ENCODE peak calls at places on chromosomes 4 and X, in eight cellular contexts. F is SK-N-SH, S is IMR-90, P is transverse colon, M is colonic mucosa, Y is dorsolateral prefrontal cortex, H is fibroblast of lung, Z is uterus. Q is an unnamed sample.
A peak's percentile ranks its signal among the peaks of the same experiment; 100 is the strongest.

GRCh38 chr4:147076179-147076578 is 130.5 kb upstream of the TTC29 start:
- DNase-seq in F (no peak), S (no peak), P (no peak), M (peak; percentile 20), Y (no peak), H (peak; percentile 19), Z (no peak), Q (no peak)

GRCh38 chr4:129218355-129218754 is 122.4 kb downstream of the C4orf33 start:
- DNase-seq in F (no peak), S (no peak), P (peak; percentile 8), M (peak; percentile 24), Y (no peak), H (peak; percentile 18), Z (no peak), Q (no peak)

GRCh38 chr4:2246384-2247127 is 4.6 kb upstream of the HAUS3 start:
- DNase-seq in F (peak; percentile 21), S (no peak), P (no peak), M (no peak), Y (no peak), H (no peak), Z (no peak), Q (no peak)

GRCh38 chr4:129342820-129343219 is 246.9 kb downstream of the C4orf33 start:
- DNase-seq in F (no peak), S (peak; percentile 67), P (no peak), M (no peak), Y (no peak), H (peak; percentile 90), Z (no peak), Q (no peak)

GRCh38 chr4:169485791-169486742 is 126.3 kb downstream of the NEK1 start:
- DNase-seq in F (peak; percentile 43), S (peak; percentile 71), P (peak; percentile 26), M (peak; percentile 52), Y (no peak), H (peak; percentile 79), Z (peak; percentile 18), Q (peak; percentile 23)

GRCh38 chrX:8748855-8749254 is 16.9 kb upstream of the ANOS1 start:
- DNase-seq in F (peak; percentile 47), S (peak; percentile 43), P (no peak), M (no peak), Y (no peak), H (peak; percentile 54), Z (no peak), Q (no peak)

GRCh38 chrX:40058719-40059118 is 39.0 kb downstream of the BCOR start:
- DNase-seq in F (no peak), S (no peak), P (peak; percentile 48), M (peak; percentile 62), Y (no peak), H (no peak), Z (no peak), Q (no peak)

GRCh38 chr4:85607624-85608023 is 132.7 kb downstream of the ARHGAP24 start:
- DNase-seq in F (no peak), S (no peak), P (peak; percentile 47), M (peak; percentile 70), Y (no peak), H (no peak), Z (no peak), Q (no peak)

GRCh38 chr4:4859010-4859798 is at the start of gene MSX1:
- DNase-seq in F (peak; percentile 91), S (peak; percentile 75), P (peak; percentile 76), M (peak; percentile 85), Y (peak; percentile 73), H (peak; percentile 69), Z (peak; percentile 92), Q (peak; percentile 89)

GRCh38 chr4:186342582-186342981 is 76.6 kb downstream of the F11 start:
- DNase-seq in F (no peak), S (no peak), P (no peak), M (no peak), Y (no peak), H (no peak), Z (no peak), Q (no peak)

GRCh38 chr4:184328022-184328736 is 110.5 kb upstream of the ENPP6 start:
- DNase-seq in F (no peak), S (no peak), P (no peak), M (peak; percentile 12), Y (no peak), H (no peak), Z (no peak), Q (no peak)

GRCh38 chr4:67587156-67587555 is 28.6 kb downstream of the STAP1 start:
- DNase-seq in F (no peak), S (no peak), P (no peak), M (no peak), Y (no peak), H (no peak), Z (no peak), Q (no peak)

GRCh38 chrX:82320554-82320953 is 1118.7 kb downstream of the SH3BGRL start:
- DNase-seq in F (no peak), S (no peak), P (no peak), M (no peak), Y (no peak), H (no peak), Z (no peak), Q (no peak)

GRCh38 chr4:76305033-76305687 is 1.4 kb upstream of the STBD1 start:
- DNase-seq in F (no peak), S (no peak), P (no peak), M (no peak), Y (no peak), H (no peak), Z (no peak), Q (no peak)

GRCh38 chrX:115898382-115899001 is 272.1 kb upstream of the AGTR2 start:
- DNase-seq in F (peak; percentile 37), S (peak; percentile 29), P (peak; percentile 89), M (peak; percentile 79), Y (no peak), H (no peak), Z (peak; percentile 53), Q (no peak)
- TF ChIP-seq CTCF in F (peak; percentile 46), S (peak; percentile 20), P (peak; percentile 6), M (peak; percentile 15), Y (peak; percentile 78), H (no peak), Z (peak; percentile 21), Q (no peak)

DNA sequence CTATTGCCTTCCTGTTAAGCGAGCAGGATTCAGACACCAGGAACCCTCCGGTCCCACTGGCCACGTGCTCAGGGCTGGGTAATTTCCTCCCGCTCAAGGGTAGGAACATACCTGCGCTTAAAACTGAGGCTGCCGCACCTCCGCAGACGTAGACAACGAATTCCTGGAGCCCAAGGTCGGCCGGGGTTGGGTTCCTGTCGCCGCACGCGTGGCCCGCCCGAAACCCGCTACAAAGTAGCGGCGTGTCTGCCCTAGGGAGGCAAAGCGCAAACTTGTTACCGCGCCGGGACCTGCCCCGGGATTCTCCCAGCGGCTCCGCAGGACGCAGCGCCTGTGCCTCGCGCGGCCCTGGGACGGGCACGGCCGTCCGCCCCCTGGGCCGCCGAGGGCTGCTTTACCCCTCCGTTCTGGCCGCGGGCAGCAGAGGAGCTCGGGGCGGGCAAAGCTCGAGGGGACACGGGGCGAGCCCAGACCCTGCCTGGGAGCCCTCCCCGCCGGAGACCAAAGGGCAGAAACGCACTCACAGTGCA is 341 bp downstream of the ERVMER34-1 start:
- DNase-seq in F (no peak), S (no peak), P (peak; percentile 14), M (peak; percentile 19), Y (no peak), H (peak; percentile 8), Z (peak; percentile 19), Q (no peak)
- H3K4me3 ChIP-seq in F (peak overlapping the region; percentile 63), S (peak overlapping the region; percentile 48), P (peak overlapping the region; percentile 37), M (peak overlapping the region; percentile 57), Y (peak overlapping the region; percentile 73), H (peak overlapping the region; percentile 40), Z (peak overlapping the region; percentile 29), Q (peak overlapping the region; percentile 46)

GRCh38 chr4:109657854-109658253 is 45.4 kb downstream of the CASP6 start:
- DNase-seq in F (no peak), S (no peak), P (no peak), M (no peak), Y (no peak), H (no peak), Z (no peak), Q (no peak)
- H3K27ac ChIP-seq in F (no peak overlapping the region), S (no peak overlapping the region), P (no peak overlapping the region), M (no peak overlapping the region), Y (no peak overlapping the region), H (no peak overlapping the region), Z (no peak overlapping the region), Q (no peak overlapping the region)

DNA sequence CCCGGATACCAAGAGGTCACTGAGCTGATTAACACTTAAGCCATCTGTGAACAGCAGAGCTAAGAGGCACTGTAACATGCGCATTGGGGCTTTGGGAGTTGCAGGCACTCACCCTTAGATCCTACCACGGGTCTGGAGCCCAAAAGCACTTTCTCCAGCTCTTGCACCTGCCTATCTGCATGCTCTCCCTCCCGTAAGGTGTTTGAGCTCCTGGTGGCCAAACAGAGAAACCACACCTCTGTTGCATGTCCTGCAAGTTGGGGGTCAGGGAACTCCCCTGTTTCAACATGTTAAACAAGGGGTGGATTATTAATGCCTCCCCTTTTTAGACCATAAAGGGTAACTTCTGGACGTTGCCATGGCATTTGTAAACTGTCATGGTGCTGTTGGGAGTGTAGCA is 49.8 kb downstream of the GYPA start:
- DNase-seq in F (no peak), S (no peak), P (no peak), M (no peak), Y (no peak), H (no peak), Z (no peak), Q (no peak)
- TF ChIP-seq CTCF in F (no peak), S (no peak), P (no peak), M (no peak), Y (no peak), H (no peak), Z (no peak), Q (no peak)

GRCh38 chr4:150828159-150828558 is 186.9 kb downstream of the LRBA start:
- DNase-seq in F (no peak), S (no peak), P (peak; percentile 25), M (no peak), Y (no peak), H (no peak), Z (no peak), Q (no peak)
- H3K4me3 ChIP-seq in F (no peak overlapping the region), S (no peak overlapping the region), P (no peak overlapping the region), M (no peak overlapping the region), Y (no peak overlapping the region), H (no peak overlapping the region), Z (no peak overlapping the region), Q (no peak overlapping the region)